ENCODE peak calls at places on chromosomes 16 and 17, in six cellular contexts. K, Q, T, F, H and V are unnamed samples. For H3K9me3, the result is how much of the 10 kb centered on the place peaks cover.

GRCh38 chr17:51487947-51488346 is 227.6 kb downstream of the UTP18 start:
- DNase-seq in T (no peak), K (no peak), H (no peak), Q (peak), F (peak), V (no peak)

GRCh38 chr16:6602401-6602800 is 730.2 kb upstream of the RBFOX1 start:
- DNase-seq in T (no peak), F (no peak), Q (no peak), H (no peak), K (no peak), V (no peak)

GRCh38 chr17:31596382-31597323 is 205.2 kb downstream of the RAB11FIP4 start:
- DNase-seq in F (peak), K (peak), T (peak), Q (no peak), H (peak), V (peak)

GRCh38 chr16:73404001-73404400 is 356.1 kb upstream of the ZFHX3 start:
- DNase-seq in T (no peak), Q (no peak), K (no peak), H (no peak), F (no peak), V (no peak)

GRCh38 chr16:10668322-10669045 is 26.2 kb downstream of the TEKT5 start:
- DNase-seq in F (peak), K (no peak), H (no peak), T (peak), Q (peak), V (no peak)

GRCh38 chr16:87274808-87275207 is 42.4 kb downstream of the C16orf95 start:
- DNase-seq in Q (no peak), K (no peak), T (peak), H (no peak), F (no peak), V (no peak)

GRCh38 chr17:49866882-49867413 is 19.1 kb upstream of the TAC4 start:
- DNase-seq in T (no peak), H (no peak), K (no peak), F (no peak), Q (no peak), V (no peak)

GRCh38 chr16:88792078-88792550 is 7.1 kb upstream of the PIEZO1 start:
- DNase-seq in F (no peak), H (no peak), K (no peak), Q (no peak), T (no peak), V (no peak)

GRCh38 chr16:75289189-75289588 is 37.8 kb upstream of the BCAR1 start:
- DNase-seq in K (no peak), H (peak), T (peak), Q (no peak), F (no peak), V (no peak)

GRCh38 chr17:82830249-82830661 is 9.6 kb downstream of the ZNF750 start:
- DNase-seq in T (peak), Q (no peak), K (no peak), F (no peak), H (no peak), V (no peak)

GRCh38 chr16:57185446-57185944 is 344 bp downstream of the PSME3IP1 start:
- DNase-seq in Q (no peak), T (peak), H (peak), F (no peak), K (no peak), V (peak)

GRCh38 chr17:28705074-28705659 is 6.5 kb downstream of the PROCA1 start:
- DNase-seq in H (no peak), T (no peak), Q (no peak), F (no peak), K (no peak), V (no peak)

GRCh38 chr17:17783121-17783824 is 53.5 kb downstream of the SREBF1 start:
- DNase-seq in F (peak), H (peak), K (peak), T (no peak), Q (peak), V (peak)

GRCh38 chr17:74601944-74602572 is 10.0 kb upstream of the CD300LD start:
- DNase-seq in K (no peak), Q (peak), F (peak), H (peak), T (peak), V (peak)

GRCh38 chr17:802901-803881 is 21.0 kb downstream of the MRM3 start:
- DNase-seq in F (no peak), T (no peak), H (no peak), K (no peak), Q (no peak), V (no peak)

GRCh38 chr17:61450641-61451537 is 1.3 kb upstream of the TBX4 start:
- DNase-seq in T (no peak), K (no peak), H (no peak), Q (no peak), F (peak), V (no peak)

GRCh38 chr16:81140930-81141780 is 45.0 kb upstream of the GCSH start:
- DNase-seq in F (peak), K (peak), H (no peak), T (no peak), Q (no peak), V (peak)

GRCh38 chr17:80892900-80893603 is 98.6 kb upstream of the CHMP6 start:
- DNase-seq in H (peak), T (peak), K (no peak), F (no peak), Q (no peak), V (peak)

GRCh38 chr17:38595892-38596291 is 9.9 kb downstream of the SRCIN1 start:
- DNase-seq in T (no peak), F (no peak), H (no peak), K (no peak), Q (no peak), V (no peak)

GRCh38 chr16:85227924-85228462 is 115.7 kb upstream of the CIBAR2 start:
- DNase-seq in H (peak), K (no peak), Q (no peak), T (peak), F (no peak), V (no peak)

GRCh38 chr17:40499551-40500189 is 1.8 kb downstream of the TNS4 start:
- DNase-seq in T (peak), Q (no peak), F (peak), K (no peak), H (peak), V (peak)

GRCh38 chr17:40500709-40501108 is 714 bp downstream of the TNS4 start:
- DNase-seq in F (no peak), Q (no peak), K (no peak), T (no peak), H (no peak), V (no peak)

GRCh38 chr17:40498281-40499084 is 2.9 kb downstream of the TNS4 start:
- DNase-seq in T (no peak), H (no peak), F (no peak), K (no peak), Q (no peak), V (no peak)

GRCh38 chr17:40501499-40501911 is at the start of gene TNS4:
- DNase-seq in H (no peak), Q (no peak), T (no peak), F (no peak), K (no peak), V (peak)

GRCh38 chr17:40500190-40500589 is 1.2 kb downstream of the TNS4 start:
- DNase-seq in F (no peak), Q (no peak), K (no peak), H (no peak), T (no peak), V (no peak)
- H2AK5ac ChIP-seq in F (no peak), Q (peak), K (no peak), H (peak), T (peak), V (no peak)

GRCh38 chr16:35734728-35735402 is 2275.5 kb downstream of the TP53TG3F start:
- DNase-seq in Q (no peak), K (no peak), H (no peak), T (no peak), F (no peak), V (no peak)
- H3K9me3 ChIP-seq in Q (under half), K (half or more), H (under half), T (under half), F (half or more), V (under half)

GRCh38 chr16:525123-525519 is 2.4 kb upstream of the CAPN15 start:
- DNase-seq in K (no peak), H (no peak), F (no peak), Q (no peak), T (no peak), V (no peak)

GRCh38 chr16:527015-527903 is at the start of gene CAPN15:
- DNase-seq in T (peak), Q (peak), H (peak), F (peak), K (no peak), V (peak)

GRCh38 chr16:525520-526180 is 1.9 kb upstream of the CAPN15 start:
- DNase-seq in F (no peak), K (no peak), H (peak), T (peak), Q (no peak), V (peak)

GRCh38 chr16:524274-525011 is 3.1 kb upstream of the CAPN15 start:
- DNase-seq in Q (no peak), F (no peak), K (no peak), T (no peak), H (no peak), V (no peak)

DNA sequence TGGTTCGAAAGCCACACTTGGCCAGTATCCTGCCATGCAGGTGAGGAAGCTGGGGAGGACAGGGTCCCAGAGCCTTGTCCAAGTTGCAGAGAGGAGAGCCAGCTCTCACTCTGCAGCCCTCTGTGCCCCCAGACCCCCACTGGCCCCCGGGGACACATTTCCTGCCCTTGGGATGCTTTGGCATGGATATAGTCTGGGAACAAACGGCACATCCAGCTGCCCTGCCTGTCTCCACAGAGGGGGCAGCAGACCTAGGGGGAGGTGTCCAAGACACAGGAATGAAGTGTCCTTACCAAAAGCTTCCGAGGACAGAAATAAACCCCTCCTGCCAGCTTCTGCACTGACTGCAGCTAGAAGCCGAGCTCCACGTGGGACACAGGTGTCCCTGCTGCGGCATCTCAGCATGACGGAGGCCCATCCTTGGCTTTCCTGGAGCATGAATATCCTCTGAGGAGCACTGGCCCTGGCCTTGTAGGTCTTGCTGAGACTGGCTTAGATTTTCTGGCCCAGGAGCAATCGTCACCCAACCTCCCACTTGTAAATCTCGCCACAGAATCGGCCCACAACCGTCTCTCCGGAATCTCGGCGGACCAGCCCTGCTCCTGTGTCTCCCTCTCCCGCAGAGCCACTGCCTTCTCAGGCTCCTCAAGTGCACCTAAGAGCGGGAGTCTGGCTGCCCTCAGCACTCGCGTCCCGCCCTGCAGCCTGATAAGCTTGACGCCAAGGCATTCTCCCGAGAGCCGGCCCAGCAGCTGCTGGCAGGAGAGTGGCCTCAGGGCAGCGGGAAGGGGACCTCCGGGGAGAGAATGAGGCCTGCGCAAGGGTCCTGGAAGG is 1.1 kb upstream of the CAPN15 start:
- DNase-seq in K (no peak), Q (no peak), F (no peak), H (peak), T (peak), V (peak)
- H2AK5ac ChIP-seq in K (no peak), Q (peak), F (no peak), H (no peak), T (peak), V (peak)

GRCh38 chr16:35730251-35730650 is 2270.8 kb downstream of the TP53TG3F start:
- DNase-seq in K (no peak), F (no peak), T (no peak), H (no peak), Q (no peak), V (no peak)
- H3K9me3 ChIP-seq in K (half or more), F (half or more), T (under half), H (under half), Q (under half), V (under half)

GRCh38 chr17:14451729-14452191 is 150.9 kb downstream of the HS3ST3B1 start:
- DNase-seq in K (no peak), T (peak), Q (no peak), F (no peak), H (peak), V (no peak)

GRCh38 chr17:14442798-14443553 is 142.1 kb downstream of the HS3ST3B1 start:
- DNase-seq in H (peak), K (no peak), T (peak), F (no peak), Q (no peak), V (no peak)

GRCh38 chr17:14448816-14449215 is 147.9 kb downstream of the HS3ST3B1 start:
- DNase-seq in Q (no peak), T (no peak), F (no peak), H (peak), K (no peak), V (no peak)
- H2AK5ac ChIP-seq in Q (no peak), T (no peak), F (no peak), H (no peak), K (no peak), V (no peak)

GRCh38 chr17:13640559-13640958 is 38.8 kb upstream of the HS3ST3A1 start:
- DNase-seq in T (peak), K (no peak), Q (no peak), H (no peak), F (no peak), V (no peak)

GRCh38 chr17:13634001-13634400 is 32.3 kb upstream of the HS3ST3A1 start:
- DNase-seq in F (no peak), T (peak), K (no peak), Q (no peak), H (no peak), V (peak)

GRCh38 chr17:13631541-13631940 is 29.8 kb upstream of the HS3ST3A1 start:
- DNase-seq in Q (no peak), H (no peak), F (no peak), K (no peak), T (no peak), V (peak)

GRCh38 chr17:13638855-13639458 is 37.2 kb upstream of the HS3ST3A1 start:
- DNase-seq in Q (no peak), H (peak), T (peak), K (no peak), F (peak), V (peak)

DNA sequence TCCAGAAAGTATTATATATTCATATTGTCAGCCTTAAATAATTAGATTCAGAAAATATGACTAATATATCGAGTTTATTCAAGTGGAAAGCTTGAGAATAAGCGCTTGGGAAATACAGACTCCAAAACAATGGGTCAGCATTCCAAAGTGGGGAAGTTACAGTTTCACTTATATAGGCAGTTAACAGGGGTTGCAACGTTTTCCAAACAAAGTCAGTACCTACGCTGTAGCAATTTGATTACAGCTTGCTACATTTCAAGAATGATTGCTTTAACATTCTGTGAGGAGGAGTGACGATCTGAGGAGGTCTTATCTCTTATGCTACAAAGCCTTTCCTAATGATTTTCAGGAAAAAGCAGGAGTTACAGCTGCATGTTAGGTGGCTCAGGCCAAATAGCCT is 34.2 kb upstream of the HS3ST3A1 start:
- DNase-seq in F (no peak), Q (no peak), K (no peak), T (no peak), H (peak), V (peak)
- H3K9me3 ChIP-seq in F (under half), Q (under half), K (under half), T (under half), H (under half), V (under half)

GRCh38 chr16:30805056-30805369 is 18.0 kb upstream of the ZNF629 start:
- DNase-seq in K (no peak), F (no peak), Q (peak), T (no peak), H (no peak), V (peak)

GRCh38 chr16:30808163-30808562 is 21.2 kb upstream of the ZNF629 start:
- DNase-seq in H (no peak), Q (no peak), K (no peak), F (no peak), T (no peak), V (no peak)

GRCh38 chr16:30802971-30803370 is 16.0 kb upstream of the ZNF629 start:
- DNase-seq in T (no peak), F (no peak), Q (no peak), H (no peak), K (no peak), V (no peak)

DNA sequence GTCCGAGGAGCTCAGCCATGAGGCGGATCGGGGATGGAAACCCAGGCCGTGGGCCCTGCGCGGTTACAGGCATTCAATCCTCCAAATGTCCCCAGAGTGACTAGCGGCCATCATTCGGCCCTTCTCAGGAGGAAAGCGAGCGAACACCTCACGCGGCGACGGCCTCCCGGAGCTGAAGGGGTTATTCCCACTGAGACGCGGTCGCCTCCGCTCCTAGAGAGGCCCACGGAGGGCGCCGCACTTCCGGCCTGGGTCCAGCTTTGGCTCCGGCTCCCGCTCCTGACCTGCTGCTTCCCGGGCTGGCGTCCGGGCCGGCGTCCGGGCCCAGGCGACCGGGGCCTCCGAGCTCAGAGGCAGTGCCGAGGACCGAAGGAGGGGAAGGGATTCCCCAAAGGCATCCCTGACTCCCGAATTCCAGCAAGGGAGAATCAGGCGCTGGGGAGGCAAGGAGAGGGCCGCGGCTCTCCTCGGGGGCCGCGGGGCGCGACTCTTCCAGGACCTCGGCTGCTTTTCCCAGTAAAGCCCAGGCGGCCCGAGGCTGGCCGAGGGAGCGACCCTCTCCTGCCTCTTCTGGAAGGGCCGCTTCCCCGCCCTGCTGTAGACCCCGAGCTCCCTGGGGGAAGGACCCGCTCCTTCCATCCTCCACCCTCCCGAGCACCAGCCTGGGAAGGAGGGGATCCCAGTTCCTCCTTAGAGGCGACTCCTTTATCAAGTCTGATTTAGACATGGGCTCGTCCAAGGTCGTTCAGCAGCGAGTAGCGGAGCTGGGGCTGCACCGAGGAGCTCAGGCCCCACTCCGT is 18.6 kb upstream of the ZNF629 start:
- DNase-seq in H (peak), K (no peak), T (peak), Q (peak), F (peak), V (peak)
- H2AK5ac ChIP-seq in H (no peak), K (no peak), T (peak), Q (peak), F (no peak), V (peak)